ENCODE peak calls at places on chromosomes 16 and 17, in four cellular contexts. V is K562, M is SK-N-SH, F is WTC11. A is an unnamed sample.

GRCh38 chr16:65315004-65315398 is 193.1 kb upstream of the CDH11 start:
- DNase-seq in M (no peak), F (no peak), V (no peak), A (no peak)

GRCh38 chr16:83513006-83513755 is 294.6 kb upstream of the HSBP1 start:
- DNase-seq in M (no peak), F (no peak), V (no peak), A (no peak)

GRCh38 chr16:57513371-57514102 is 22.8 kb downstream of the CCDC102A start:
- DNase-seq in V (no peak), F (no peak), M (peak), A (no peak)

GRCh38 chr16:84830765-84831384 is 11.1 kb downstream of the CRISPLD2 start:
- DNase-seq in M (no peak), F (no peak), V (no peak), A (no peak)

GRCh38 chr17:13727441-13728171 is 125.9 kb upstream of the HS3ST3A1 start:
- DNase-seq in M (no peak), V (no peak), F (no peak), A (no peak)

GRCh38 chr17:57604771-57605733 is 140.0 kb downstream of the CCDC182 start:
- DNase-seq in V (no peak), F (no peak), M (peak), A (no peak)

GRCh38 chr16:74743668-74744299 is 30.8 kb downstream of the FA2H start:
- DNase-seq in F (no peak), V (peak), M (no peak), A (peak)

GRCh38 chr16:69741951-69742904 is 12.5 kb downstream of the NOB1 start:
- DNase-seq in V (no peak), F (no peak), M (peak), A (no peak)

GRCh38 chr17:17532991-17533390 is 36.8 kb upstream of the RASD1 start:
- DNase-seq in M (no peak), V (no peak), F (no peak), A (no peak)

GRCh38 chr16:82329504-82330192 is 159.6 kb upstream of the MPHOSPH6 start:
- DNase-seq in V (no peak), F (no peak), M (no peak), A (peak)

GRCh38 chr17:40541873-40542561 is 23.3 kb downstream of the CCR7 start:
- DNase-seq in V (no peak), M (no peak), F (no peak), A (no peak)
- TF ChIP-seq FOXJ3 in V (no peak), M (no peak), F (no peak), A (no peak)

GRCh38 chr17:75752405-75753192 is 12.4 kb downstream of the GALK1 start:
- DNase-seq in M (no peak), F (no peak), V (no peak), A (no peak)

GRCh38 chr17:75748706-75749105 is 16.3 kb downstream of the GALK1 start:
- DNase-seq in F (no peak), M (no peak), V (no peak), A (no peak)

GRCh38 chr17:75749545-75750389 is 15.2 kb downstream of the GALK1 start:
- DNase-seq in F (peak), M (peak), V (peak), A (peak)

GRCh38 chr17:75751676-75752404 is 13.2 kb downstream of the GALK1 start:
- DNase-seq in V (no peak), M (no peak), F (no peak), A (no peak)

GRCh38 chr17:75750661-75751423 is 14.2 kb downstream of the GALK1 start:
- DNase-seq in M (no peak), V (no peak), F (no peak), A (no peak)
- TF ChIP-seq FOXJ3 in M (no peak), V (no peak), F (no peak), A (no peak)

DNA sequence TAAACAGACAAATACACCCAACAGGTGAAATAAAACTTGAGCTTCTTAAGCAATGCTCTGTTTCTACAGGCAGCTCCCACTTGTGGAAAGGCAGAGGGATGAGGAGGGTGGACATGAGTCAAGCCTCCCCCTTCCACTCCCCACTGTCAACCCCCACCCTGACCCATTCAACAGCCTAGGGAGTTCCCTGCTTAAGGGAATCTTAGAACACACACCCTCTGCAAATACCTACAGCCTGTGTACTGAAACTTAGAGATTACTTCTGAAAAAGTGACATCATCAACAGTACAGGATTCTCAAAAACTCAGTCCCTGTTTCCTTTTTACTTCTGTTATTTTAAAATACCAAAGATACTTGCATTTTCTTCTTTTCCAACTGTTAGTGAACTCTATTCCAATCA is 345.4 kb downstream of the SOX9 start:
- DNase-seq in F (no peak), M (no peak), V (no peak), A (peak)
- TF ChIP-seq FOXJ3 in F (no peak), M (no peak), V (no peak), A (no peak)

GRCh38 chr17:38750312-38751121 is 2.0 kb upstream of the PSMB3 start:
- DNase-seq in M (no peak), F (peak), V (peak), A (peak)

GRCh38 chr17:38751803-38752118 is 780 bp upstream of the PSMB3 start:
- DNase-seq in F (peak), V (peak), M (peak), A (peak)

GRCh38 chr17:38752119-38752929 is at the start of gene PSMB3:
- DNase-seq in F (peak), M (peak), V (peak), A (peak)

GRCh38 chr17:38751144-38751802 is 1.3 kb upstream of the PSMB3 start:
- DNase-seq in F (no peak), V (peak), M (peak), A (no peak)

GRCh38 chr17:38752930-38753506 is 477 bp downstream of the PSMB3 start:
- DNase-seq in V (no peak), M (no peak), F (no peak), A (no peak)
- TF ChIP-seq FOXJ3 in V (no peak), M (no peak), F (no peak), A (no peak)

GRCh38 chr16:76081936-76082335 is 195.3 kb upstream of the CNTNAP4 start:
- DNase-seq in V (no peak), M (no peak), F (no peak), A (no peak)
- TF ChIP-seq FOXJ3 in V (no peak), M (no peak), F (no peak), A (no peak)

DNA sequence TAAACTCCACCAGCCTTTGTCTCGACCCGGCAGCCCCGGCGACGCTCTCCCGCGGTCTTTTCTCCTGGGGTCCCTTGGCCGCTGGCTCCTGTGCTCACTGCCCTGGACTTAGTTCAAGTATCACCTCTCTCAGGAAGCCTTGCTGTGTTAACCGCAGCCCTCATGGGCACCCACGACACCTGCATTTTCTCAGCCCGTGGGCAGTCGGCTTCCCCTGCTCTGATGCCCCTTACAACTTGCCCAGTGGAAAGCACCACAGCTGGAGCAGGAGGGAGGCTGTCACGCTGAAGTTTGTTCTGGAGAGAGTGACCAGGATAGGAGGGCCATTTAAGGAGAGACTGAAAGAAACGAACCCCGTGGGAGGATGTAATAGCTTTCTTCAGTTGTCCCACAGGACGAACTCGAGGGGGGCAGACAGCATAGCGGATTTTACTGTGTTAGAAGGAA is 412 bp downstream of the STXBP4 start:
- DNase-seq in V (peak), M (peak), F (no peak), A (peak)
- TF ChIP-seq FOXJ3 in V (no peak), M (no peak), F (no peak), A (no peak)

GRCh38 chr16:24737391-24737871 is 8.0 kb downstream of the TNRC6A start:
- DNase-seq in V (no peak), M (no peak), F (no peak), A (peak)

GRCh38 chr16:24738895-24739294 is 9.4 kb downstream of the TNRC6A start:
- DNase-seq in F (no peak), V (no peak), M (no peak), A (no peak)

GRCh38 chr16:24734382-24734781 is 4.9 kb downstream of the TNRC6A start:
- DNase-seq in V (no peak), M (no peak), F (no peak), A (no peak)

GRCh38 chr16:24736758-24737157 is 7.3 kb downstream of the TNRC6A start:
- DNase-seq in V (peak), F (no peak), M (no peak), A (no peak)

GRCh38 chr16:24737916-24738594 is 8.6 kb downstream of the TNRC6A start:
- DNase-seq in M (no peak), V (peak), F (no peak), A (no peak)
- TF ChIP-seq FOXJ3 in M (no peak), V (no peak), F (no peak), A (no peak)

GRCh38 chr17:80223142-80223815 is 3.1 kb downstream of the SLC26A11 start:
- DNase-seq in F (no peak), M (no peak), V (no peak), A (no peak)
- TF ChIP-seq FOXJ3 in F (no peak), M (no peak), V (no peak), A (no peak)

A was measured in HepG2.